ENCODE peak calls at places on chromosomes 13 and 19, in six cellular contexts. F is H54; P is thyroid gland; H is breast epithelium; Y is SW480; B is activated CD4-positive, alpha-beta T cell treated with anti-CD3 and anti-CD28 coated beads, Interleukin-2, amount 50 U/mL, for 48 hours. M is an unnamed sample.

GRCh38 chr19:55240713-55241020 is 12.1 kb upstream of the TMEM86B start:
- DNase-seq in Y (no peak), P (no peak), F (no peak), H (no peak), B (no peak), M (no peak)

GRCh38 chr13:77836423-77836822 is 82.2 kb downstream of the EDNRB start:
- DNase-seq in H (no peak), Y (no peak), P (no peak), F (no peak), B (no peak), M (no peak)

GRCh38 chr19:18397242-18398202 is at the start of gene LRRC25:
- DNase-seq in F (no peak), B (no peak), P (peak), Y (no peak), H (no peak), M (no peak)

GRCh38 chr19:46958542-46958941 is 61.1 kb upstream of the NPAS1 start:
- DNase-seq in Y (no peak), B (no peak), F (no peak), H (no peak), P (no peak), M (no peak)

GRCh38 chr19:5407356-5407755 is 47.9 kb upstream of the ZNRF4 start:
- DNase-seq in H (no peak), B (no peak), Y (peak), F (no peak), P (no peak), M (peak)

GRCh38 chr19:13932911-13933393 is 5.3 kb downstream of the PODNL1 start:
- DNase-seq in H (no peak), P (no peak), B (no peak), Y (peak), F (no peak), M (no peak)

GRCh38 chr19:45600340-45600885 is 1.6 kb downstream of the GPR4 start:
- DNase-seq in B (no peak), H (no peak), F (no peak), Y (no peak), P (no peak), M (no peak)

GRCh38 chr13:98349731-98350305 is 172.7 kb upstream of the RNF113B start:
- DNase-seq in F (no peak), B (no peak), H (peak), Y (peak), P (peak), M (peak)

GRCh38 chr13:27960362-27961226 is 8.5 kb downstream of the CDX2 start:
- DNase-seq in H (peak), B (peak), P (no peak), F (peak), Y (peak), M (no peak)

GRCh38 chr13:71219671-71220070 is 647.3 kb downstream of the DACH1 start:
- DNase-seq in P (no peak), F (no peak), B (no peak), H (no peak), Y (no peak), M (no peak)

GRCh38 chr13:49938274-49938673 is 2.1 kb upstream of the SPRYD7 start:
- DNase-seq in B (no peak), P (no peak), H (no peak), F (no peak), Y (no peak), M (no peak)

GRCh38 chr13:97300871-97301270 is 78.7 kb downstream of the MBNL2 start:
- DNase-seq in P (no peak), Y (no peak), F (no peak), B (no peak), H (no peak), M (no peak)

GRCh38 chr19:38079926-38080380 is 144.1 kb downstream of the DPF1 start:
- DNase-seq in Y (peak), H (no peak), P (no peak), F (peak), B (peak), M (no peak)

GRCh38 chr13:107518292-107518691 is 697.0 kb downstream of the LIG4 start:
- DNase-seq in H (no peak), B (no peak), P (no peak), Y (no peak), F (peak), M (no peak)

GRCh38 chr19:40285353-40286234 is 449 bp upstream of the AKT2 start:
- DNase-seq in Y (peak), P (peak), B (peak), F (peak), H (peak), M (peak)

GRCh38 chr13:62627226-62627625 is 1211.6 kb upstream of the PCDH20 start:
- DNase-seq in B (no peak), H (no peak), F (no peak), P (no peak), Y (no peak), M (no peak)

GRCh38 chr19:58516964-58517833 is 2.4 kb downstream of the ZBTB45 start:
- DNase-seq in P (no peak), F (no peak), B (no peak), H (no peak), Y (no peak), M (no peak)

GRCh38 chr13:99227909-99228688 is 27.4 kb downstream of the UBAC2 start:
- DNase-seq in B (no peak), Y (no peak), P (no peak), H (no peak), F (no peak), M (no peak)

GRCh38 chr19:3184847-3185481 is 766 bp upstream of the NCLN start:
- DNase-seq in B (no peak), F (peak), Y (peak), P (peak), H (no peak), M (peak)

GRCh38 chr13:43431279-43431678 is 355.5 kb downstream of the ENOX1 start:
- DNase-seq in P (no peak), Y (no peak), H (no peak), B (no peak), F (no peak), M (no peak)

GRCh38 chr13:112244495-112245177 is 131.5 kb upstream of the SPACA7 start:
- DNase-seq in Y (no peak), H (no peak), P (no peak), B (no peak), F (no peak), M (no peak)

GRCh38 chr19:18340237-18340989 is at the start of gene PGPEP1:
- DNase-seq in H (peak), F (peak), B (peak), P (peak), Y (peak), M (peak)

GRCh38 chr13:101965096-101965495 is 436.8 kb downstream of the FGF14 start:
- DNase-seq in H (no peak), Y (no peak), F (no peak), B (no peak), P (no peak), M (no peak)

GRCh38 chr19:1315470-1316166 is 29.9 kb downstream of the EFNA2 start:
- DNase-seq in Y (no peak), F (no peak), B (peak), H (no peak), P (peak), M (peak)

GRCh38 chr19:13768510-13768909 is 4.2 kb downstream of the MRI1 start:
- DNase-seq in P (no peak), Y (no peak), F (no peak), H (no peak), B (no peak), M (no peak)

GRCh38 chr13:49098198-49098597 is 121.9 kb upstream of the MLNR start:
- DNase-seq in H (no peak), P (no peak), Y (peak), B (no peak), F (no peak), M (peak)

GRCh38 chr13:109172099-109172498 is 542.7 kb downstream of the MYO16 start:
- DNase-seq in H (no peak), B (no peak), F (no peak), P (no peak), Y (no peak), M (no peak)

GRCh38 chr13:111156421-111156820 is 41.3 kb downstream of the ARHGEF7 start:
- DNase-seq in H (no peak), B (no peak), Y (no peak), F (no peak), P (no peak), M (no peak)

GRCh38 chr19:51325161-51325979 is 13.9 kb downstream of the IGLON5 start:
- DNase-seq in P (no peak), B (no peak), Y (peak), H (no peak), F (no peak), M (no peak)

GRCh38 chr13:43764349-43764748 is 22.4 kb downstream of the ENOX1 start:
- DNase-seq in H (no peak), P (no peak), B (no peak), Y (no peak), F (no peak), M (no peak)